ENCODE peak calls at places on chromosomes 5 and 9, in nine cellular contexts. One of them, this sample, is unnamed.

GRCh38 chr9:121671612-121672155 is 20.2 kb downstream of the DAB2IP start:
- DNase-seq in prostate gland: no peak
- DNase-seq in CD14-positive monocyte: no peak
- DNase-seq in PC-3: no peak
- DNase-seq in HFFc6: no peak
- DNase-seq in ovary: no peak
- DNase-seq in GM06990: no peak
- DNase-seq in activated effector memory CD4-positive, alpha-beta T cell treated with anti-CD3 and anti-CD28 coated beads, Interleukin-2, amount 50 U/mL, for 16 hours: no peak
- DNase-seq in G401: peak
- DNase-seq in this sample: no peak

GRCh38 chr9:121394292-121394691 is 24.2 kb upstream of the STOM start:
- DNase-seq in PC-3: no peak
- DNase-seq in G401: no peak
- DNase-seq in prostate gland: no peak
- DNase-seq in activated effector memory CD4-positive, alpha-beta T cell treated with anti-CD3 and anti-CD28 coated beads, Interleukin-2, amount 50 U/mL, for 16 hours: no peak
- DNase-seq in HFFc6: no peak
- DNase-seq in GM06990: no peak
- DNase-seq in ovary: no peak
- DNase-seq in CD14-positive monocyte: no peak
- DNase-seq in this sample: no peak

GRCh38 chr5:135276151-135276550 is 122.9 kb downstream of the MACROH2A1 start:
- DNase-seq in GM06990: no peak
- DNase-seq in HFFc6: no peak
- DNase-seq in ovary: no peak
- DNase-seq in activated effector memory CD4-positive, alpha-beta T cell treated with anti-CD3 and anti-CD28 coated beads, Interleukin-2, amount 50 U/mL, for 16 hours: no peak
- DNase-seq in PC-3: no peak
- DNase-seq in prostate gland: no peak
- DNase-seq in G401: no peak
- DNase-seq in CD14-positive monocyte: no peak
- DNase-seq in this sample: no peak

GRCh38 chr9:135908334-135909204 is 1.2 kb upstream of the CAMSAP1 start:
- DNase-seq in HFFc6: no peak
- DNase-seq in PC-3: peak
- DNase-seq in ovary: peak
- DNase-seq in GM06990: no peak
- DNase-seq in G401: no peak
- DNase-seq in prostate gland: no peak
- DNase-seq in activated effector memory CD4-positive, alpha-beta T cell treated with anti-CD3 and anti-CD28 coated beads, Interleukin-2, amount 50 U/mL, for 16 hours: peak
- DNase-seq in CD14-positive monocyte: no peak
- DNase-seq in this sample: no peak

GRCh38 chr9:94812343-94812742 is 85.8 kb downstream of the AOPEP start:
- DNase-seq in ovary: no peak
- DNase-seq in HFFc6: peak
- DNase-seq in GM06990: no peak
- DNase-seq in G401: no peak
- DNase-seq in CD14-positive monocyte: no peak
- DNase-seq in prostate gland: no peak
- DNase-seq in PC-3: peak
- DNase-seq in activated effector memory CD4-positive, alpha-beta T cell treated with anti-CD3 and anti-CD28 coated beads, Interleukin-2, amount 50 U/mL, for 16 hours: no peak
- DNase-seq in this sample: no peak

GRCh38 chr5:79846198-79846521 is 144.9 kb downstream of the MTX3 start:
- DNase-seq in ovary: no peak
- DNase-seq in PC-3: no peak
- DNase-seq in GM06990: no peak
- DNase-seq in G401: no peak
- DNase-seq in HFFc6: no peak
- DNase-seq in activated effector memory CD4-positive, alpha-beta T cell treated with anti-CD3 and anti-CD28 coated beads, Interleukin-2, amount 50 U/mL, for 16 hours: no peak
- DNase-seq in CD14-positive monocyte: no peak
- DNase-seq in prostate gland: no peak
- DNase-seq in this sample: no peak

GRCh38 chr5:10636363-10637142 is 72.7 kb downstream of the ANKRD33B start:
- DNase-seq in activated effector memory CD4-positive, alpha-beta T cell treated with anti-CD3 and anti-CD28 coated beads, Interleukin-2, amount 50 U/mL, for 16 hours: no peak
- DNase-seq in prostate gland: no peak
- DNase-seq in PC-3: no peak
- DNase-seq in CD14-positive monocyte: no peak
- DNase-seq in G401: no peak
- DNase-seq in ovary: no peak
- DNase-seq in HFFc6: no peak
- DNase-seq in GM06990: no peak
- DNase-seq in this sample: no peak

GRCh38 chr5:32538031-32538547 is 47.3 kb upstream of the SUB1 start:
- DNase-seq in PC-3: no peak
- DNase-seq in GM06990: peak
- DNase-seq in HFFc6: no peak
- DNase-seq in CD14-positive monocyte: no peak
- DNase-seq in ovary: peak
- DNase-seq in prostate gland: no peak
- DNase-seq in activated effector memory CD4-positive, alpha-beta T cell treated with anti-CD3 and anti-CD28 coated beads, Interleukin-2, amount 50 U/mL, for 16 hours: peak
- DNase-seq in G401: no peak
- DNase-seq in this sample: peak

GRCh38 chr5:96176022-96176421 is 214.4 kb upstream of the ELL2 start:
- DNase-seq in G401: no peak
- DNase-seq in CD14-positive monocyte: no peak
- DNase-seq in GM06990: no peak
- DNase-seq in prostate gland: no peak
- DNase-seq in activated effector memory CD4-positive, alpha-beta T cell treated with anti-CD3 and anti-CD28 coated beads, Interleukin-2, amount 50 U/mL, for 16 hours: no peak
- DNase-seq in ovary: no peak
- DNase-seq in HFFc6: no peak
- DNase-seq in PC-3: no peak
- DNase-seq in this sample: no peak

GRCh38 chr5:133611357-133612020 is 852 bp downstream of the FSTL4 start:
- DNase-seq in GM06990: peak
- DNase-seq in G401: peak
- DNase-seq in activated effector memory CD4-positive, alpha-beta T cell treated with anti-CD3 and anti-CD28 coated beads, Interleukin-2, amount 50 U/mL, for 16 hours: no peak
- DNase-seq in CD14-positive monocyte: no peak
- DNase-seq in PC-3: no peak
- DNase-seq in ovary: no peak
- DNase-seq in HFFc6: no peak
- DNase-seq in prostate gland: no peak
- DNase-seq in this sample: peak

GRCh38 chr5:9440517-9440916 is 105.4 kb downstream of the SEMA5A start:
- DNase-seq in PC-3: peak
- DNase-seq in GM06990: no peak
- DNase-seq in CD14-positive monocyte: no peak
- DNase-seq in ovary: no peak
- DNase-seq in activated effector memory CD4-positive, alpha-beta T cell treated with anti-CD3 and anti-CD28 coated beads, Interleukin-2, amount 50 U/mL, for 16 hours: no peak
- DNase-seq in HFFc6: peak
- DNase-seq in G401: no peak
- DNase-seq in prostate gland: no peak
- DNase-seq in this sample: no peak

GRCh38 chr5:14144586-14145355 is 1.6 kb downstream of the TRIO start:
- DNase-seq in G401: peak
- DNase-seq in CD14-positive monocyte: peak
- DNase-seq in prostate gland: peak
- DNase-seq in PC-3: peak
- DNase-seq in activated effector memory CD4-positive, alpha-beta T cell treated with anti-CD3 and anti-CD28 coated beads, Interleukin-2, amount 50 U/mL, for 16 hours: peak
- DNase-seq in GM06990: peak
- DNase-seq in HFFc6: peak
- DNase-seq in ovary: peak
- DNase-seq in this sample: peak

GRCh38 chr9:110152704-110153374 is 55.1 kb downstream of the C9orf152 start:
- DNase-seq in HFFc6: peak
- DNase-seq in CD14-positive monocyte: no peak
- DNase-seq in GM06990: peak
- DNase-seq in ovary: no peak
- DNase-seq in prostate gland: no peak
- DNase-seq in activated effector memory CD4-positive, alpha-beta T cell treated with anti-CD3 and anti-CD28 coated beads, Interleukin-2, amount 50 U/mL, for 16 hours: no peak
- DNase-seq in G401: peak
- DNase-seq in PC-3: peak
- DNase-seq in this sample: no peak

GRCh38 chr9:26296910-26297309 is 595.7 kb downstream of the CAAP1 start:
- DNase-seq in activated effector memory CD4-positive, alpha-beta T cell treated with anti-CD3 and anti-CD28 coated beads, Interleukin-2, amount 50 U/mL, for 16 hours: no peak
- DNase-seq in G401: no peak
- DNase-seq in HFFc6: peak
- DNase-seq in ovary: no peak
- DNase-seq in CD14-positive monocyte: no peak
- DNase-seq in PC-3: peak
- DNase-seq in prostate gland: no peak
- DNase-seq in GM06990: no peak
- DNase-seq in this sample: no peak

GRCh38 chr5:64637837-64638443 is 52.4 kb upstream of the SHISAL2B start:
- DNase-seq in G401: no peak
- DNase-seq in prostate gland: no peak
- DNase-seq in CD14-positive monocyte: no peak
- DNase-seq in HFFc6: no peak
- DNase-seq in GM06990: no peak
- DNase-seq in ovary: no peak
- DNase-seq in activated effector memory CD4-positive, alpha-beta T cell treated with anti-CD3 and anti-CD28 coated beads, Interleukin-2, amount 50 U/mL, for 16 hours: no peak
- DNase-seq in PC-3: no peak
- DNase-seq in this sample: no peak

GRCh38 chr5:61332369-61332745 is 299 bp downstream of the ZSWIM6 start:
- DNase-seq in G401: peak
- DNase-seq in GM06990: no peak
- DNase-seq in activated effector memory CD4-positive, alpha-beta T cell treated with anti-CD3 and anti-CD28 coated beads, Interleukin-2, amount 50 U/mL, for 16 hours: peak
- DNase-seq in PC-3: no peak
- DNase-seq in CD14-positive monocyte: no peak
- DNase-seq in HFFc6: no peak
- DNase-seq in ovary: peak
- DNase-seq in prostate gland: peak
- DNase-seq in this sample: no peak

GRCh38 chr5:167816354-167816753 is 475.1 kb upstream of the WWC1 start:
- DNase-seq in HFFc6: no peak
- DNase-seq in G401: no peak
- DNase-seq in ovary: no peak
- DNase-seq in CD14-positive monocyte: no peak
- DNase-seq in PC-3: no peak
- DNase-seq in GM06990: no peak
- DNase-seq in prostate gland: no peak
- DNase-seq in activated effector memory CD4-positive, alpha-beta T cell treated with anti-CD3 and anti-CD28 coated beads, Interleukin-2, amount 50 U/mL, for 16 hours: no peak
- DNase-seq in this sample: no peak

GRCh38 chr9:134445000-134445399 is 118.7 kb downstream of the RXRA start:
- DNase-seq in HFFc6: no peak
- DNase-seq in PC-3: no peak
- DNase-seq in CD14-positive monocyte: no peak
- DNase-seq in G401: no peak
- DNase-seq in GM06990: no peak
- DNase-seq in activated effector memory CD4-positive, alpha-beta T cell treated with anti-CD3 and anti-CD28 coated beads, Interleukin-2, amount 50 U/mL, for 16 hours: no peak
- DNase-seq in prostate gland: no peak
- DNase-seq in ovary: no peak
- DNase-seq in this sample: no peak

GRCh38 chr9:126756876-126757415 is 47.9 kb upstream of the ZBTB43 start:
- DNase-seq in PC-3: no peak
- DNase-seq in activated effector memory CD4-positive, alpha-beta T cell treated with anti-CD3 and anti-CD28 coated beads, Interleukin-2, amount 50 U/mL, for 16 hours: no peak
- DNase-seq in prostate gland: no peak
- DNase-seq in HFFc6: no peak
- DNase-seq in G401: peak
- DNase-seq in CD14-positive monocyte: no peak
- DNase-seq in GM06990: no peak
- DNase-seq in ovary: no peak
- DNase-seq in this sample: no peak

GRCh38 chr5:67002832-67003231 is 193.8 kb downstream of the CD180 start:
- DNase-seq in HFFc6: no peak
- DNase-seq in CD14-positive monocyte: no peak
- DNase-seq in GM06990: no peak
- DNase-seq in G401: peak
- DNase-seq in activated effector memory CD4-positive, alpha-beta T cell treated with anti-CD3 and anti-CD28 coated beads, Interleukin-2, amount 50 U/mL, for 16 hours: no peak
- DNase-seq in prostate gland: no peak
- DNase-seq in PC-3: no peak
- DNase-seq in ovary: no peak
- DNase-seq in this sample: no peak

GRCh38 chr5:45205403-45205961 is 396.7 kb downstream of the MRPS30 start:
- DNase-seq in GM06990: no peak
- DNase-seq in G401: no peak
- DNase-seq in activated effector memory CD4-positive, alpha-beta T cell treated with anti-CD3 and anti-CD28 coated beads, Interleukin-2, amount 50 U/mL, for 16 hours: no peak
- DNase-seq in ovary: no peak
- DNase-seq in CD14-positive monocyte: no peak
- DNase-seq in HFFc6: no peak
- DNase-seq in PC-3: no peak
- DNase-seq in prostate gland: no peak
- DNase-seq in this sample: no peak

GRCh38 chr9:16675131-16675530 is 195.3 kb downstream of the BNC2 start:
- DNase-seq in prostate gland: no peak
- DNase-seq in HFFc6: peak
- DNase-seq in G401: no peak
- DNase-seq in activated effector memory CD4-positive, alpha-beta T cell treated with anti-CD3 and anti-CD28 coated beads, Interleukin-2, amount 50 U/mL, for 16 hours: no peak
- DNase-seq in GM06990: no peak
- DNase-seq in PC-3: peak
- DNase-seq in ovary: no peak
- DNase-seq in CD14-positive monocyte: no peak
- DNase-seq in this sample: no peak

GRCh38 chr5:67366256-67366655 is 169.7 kb upstream of the CD180 start:
- DNase-seq in ovary: no peak
- DNase-seq in PC-3: no peak
- DNase-seq in GM06990: no peak
- DNase-seq in HFFc6: no peak
- DNase-seq in prostate gland: no peak
- DNase-seq in G401: peak
- DNase-seq in CD14-positive monocyte: no peak
- DNase-seq in activated effector memory CD4-positive, alpha-beta T cell treated with anti-CD3 and anti-CD28 coated beads, Interleukin-2, amount 50 U/mL, for 16 hours: no peak
- DNase-seq in this sample: no peak

GRCh38 chr5:101473483-101473882 is 570.4 kb upstream of the ST8SIA4 start:
- DNase-seq in G401: no peak
- DNase-seq in ovary: no peak
- DNase-seq in PC-3: no peak
- DNase-seq in HFFc6: no peak
- DNase-seq in activated effector memory CD4-positive, alpha-beta T cell treated with anti-CD3 and anti-CD28 coated beads, Interleukin-2, amount 50 U/mL, for 16 hours: no peak
- DNase-seq in CD14-positive monocyte: no peak
- DNase-seq in prostate gland: no peak
- DNase-seq in GM06990: no peak
- DNase-seq in this sample: no peak

GRCh38 chr9:117546894-117547293 is 132.0 kb upstream of the ASTN2 start:
- DNase-seq in GM06990: peak
- DNase-seq in CD14-positive monocyte: no peak
- DNase-seq in PC-3: no peak
- DNase-seq in prostate gland: peak
- DNase-seq in G401: no peak
- DNase-seq in activated effector memory CD4-positive, alpha-beta T cell treated with anti-CD3 and anti-CD28 coated beads, Interleukin-2, amount 50 U/mL, for 16 hours: no peak
- DNase-seq in ovary: no peak
- DNase-seq in HFFc6: no peak
- DNase-seq in this sample: no peak

GRCh38 chr9:127316586-127317383 is 52.2 kb downstream of the GARNL3 start:
- DNase-seq in ovary: no peak
- DNase-seq in prostate gland: no peak
- DNase-seq in G401: no peak
- DNase-seq in PC-3: peak
- DNase-seq in GM06990: peak
- DNase-seq in CD14-positive monocyte: no peak
- DNase-seq in HFFc6: peak
- DNase-seq in activated effector memory CD4-positive, alpha-beta T cell treated with anti-CD3 and anti-CD28 coated beads, Interleukin-2, amount 50 U/mL, for 16 hours: no peak
- DNase-seq in this sample: no peak

GRCh38 chr5:3364941-3365340 is 230.7 kb upstream of the IRX1 start:
- DNase-seq in PC-3: no peak
- DNase-seq in GM06990: no peak
- DNase-seq in G401: no peak
- DNase-seq in ovary: no peak
- DNase-seq in activated effector memory CD4-positive, alpha-beta T cell treated with anti-CD3 and anti-CD28 coated beads, Interleukin-2, amount 50 U/mL, for 16 hours: no peak
- DNase-seq in HFFc6: no peak
- DNase-seq in CD14-positive monocyte: no peak
- DNase-seq in prostate gland: no peak
- DNase-seq in this sample: no peak

GRCh38 chr9:124621371-124622328 is 114.5 kb upstream of the NR5A1 start:
- DNase-seq in CD14-positive monocyte: no peak
- DNase-seq in PC-3: no peak
- DNase-seq in activated effector memory CD4-positive, alpha-beta T cell treated with anti-CD3 and anti-CD28 coated beads, Interleukin-2, amount 50 U/mL, for 16 hours: no peak
- DNase-seq in GM06990: peak
- DNase-seq in ovary: no peak
- DNase-seq in prostate gland: no peak
- DNase-seq in G401: peak
- DNase-seq in HFFc6: peak
- DNase-seq in this sample: no peak

GRCh38 chr5:45038366-45038987 is 229.7 kb downstream of the MRPS30 start:
- DNase-seq in CD14-positive monocyte: no peak
- DNase-seq in PC-3: peak
- DNase-seq in G401: peak
- DNase-seq in GM06990: no peak
- DNase-seq in activated effector memory CD4-positive, alpha-beta T cell treated with anti-CD3 and anti-CD28 coated beads, Interleukin-2, amount 50 U/mL, for 16 hours: no peak
- DNase-seq in prostate gland: no peak
- DNase-seq in HFFc6: no peak
- DNase-seq in ovary: no peak
- DNase-seq in this sample: no peak

GRCh38 chr5:67639311-67639710 is 442.7 kb upstream of the CD180 start:
- DNase-seq in CD14-positive monocyte: no peak
- DNase-seq in G401: no peak
- DNase-seq in PC-3: no peak
- DNase-seq in ovary: peak
- DNase-seq in GM06990: no peak
- DNase-seq in prostate gland: no peak
- DNase-seq in activated effector memory CD4-positive, alpha-beta T cell treated with anti-CD3 and anti-CD28 coated beads, Interleukin-2, amount 50 U/mL, for 16 hours: no peak
- DNase-seq in HFFc6: no peak
- DNase-seq in this sample: peak

GRCh38 chr5:139148306-139148705 is 49.9 kb downstream of the SIL1 start:
- DNase-seq in CD14-positive monocyte: no peak
- DNase-seq in HFFc6: no peak
- DNase-seq in G401: no peak
- DNase-seq in activated effector memory CD4-positive, alpha-beta T cell treated with anti-CD3 and anti-CD28 coated beads, Interleukin-2, amount 50 U/mL, for 16 hours: no peak
- DNase-seq in PC-3: peak
- DNase-seq in ovary: no peak
- DNase-seq in prostate gland: peak
- DNase-seq in GM06990: no peak
- DNase-seq in this sample: no peak

This sample was measured in testis.